ENCODE peak calls at places on chromosome 20, in seven cellular contexts. U is GM23248, Z is endothelial cell of umbilical vein, P is left lung, F is spleen, C is ascending aorta, H is hepatocyte. K is an unnamed sample.

GRCh38 chr20:46011631-46012482 is 3.1 kb downstream of the MMP9 start:
- DNase-seq in H (no peak), U (peak; percentile 65), P (peak; percentile 93), C (no peak), Z (peak; percentile 36), F (peak; percentile 94), K (peak; percentile 42)

GRCh38 chr20:708956-709355 is 33.4 kb upstream of the SCRT2 start:
- DNase-seq in H (no peak), Z (no peak), C (no peak), U (no peak), P (no peak), F (peak; percentile 4), K (no peak)

GRCh38 chr20:23515250-23515939 is 24.5 kb downstream of the CST8 start:
- DNase-seq in P (no peak), Z (no peak), F (no peak), C (no peak), H (no peak), U (peak; percentile 7), K (no peak)

GRCh38 chr20:7989379-7989778 is 30.2 kb downstream of the TMX4 start:
- DNase-seq in Z (peak; percentile 11), H (no peak), U (peak; percentile 33), P (no peak), C (no peak), F (no peak), K (no peak)

GRCh38 chr20:8454137-8454712 is 322.2 kb downstream of the PLCB1 start:
- DNase-seq in H (peak; percentile 10), F (no peak), U (peak; percentile 97), Z (peak; percentile 80), C (no peak), P (no peak), K (peak; percentile 29)

GRCh38 chr20:22684763-22685443 is 100.5 kb upstream of the FOXA2 start:
- DNase-seq in Z (peak; percentile 24), F (no peak), H (no peak), U (peak; percentile 32), P (no peak), C (no peak), K (no peak)

GRCh38 chr20:49775229-49775693 is 37.4 kb upstream of the SLC9A8 start:
- DNase-seq in H (peak; percentile 70), C (peak; percentile 82), P (no peak), F (no peak), U (peak; percentile 60), Z (peak; percentile 98), K (peak; percentile 19)

GRCh38 chr20:675453-676314 is at the start of gene SCRT2:
- DNase-seq in P (peak; percentile 95), Z (peak; percentile 74), F (peak; percentile 90), C (peak; percentile 83), H (peak; percentile 92), U (peak; percentile 83), K (peak; percentile 95)

GRCh38 chr20:58524814-58525213 is 9.6 kb upstream of the APCDD1L start:
- DNase-seq in P (no peak), Z (no peak), U (peak; percentile 66), F (no peak), H (no peak), C (no peak), K (no peak)

GRCh38 chr20:34578040-34578439 is 19.5 kb downstream of the MAP1LC3A start:
- DNase-seq in Z (no peak), F (no peak), U (peak; percentile 39), P (no peak), C (peak; percentile 58), H (no peak), K (no peak)

GRCh38 chr20:9608639-9609440 is 94.5 kb downstream of the LAMP5 start:
- DNase-seq in C (no peak), U (no peak), P (no peak), H (no peak), F (no peak), Z (no peak), K (no peak)

GRCh38 chr20:10633708-10634107 is 40.1 kb downstream of the JAG1 start:
- DNase-seq in F (no peak), U (no peak), Z (no peak), H (no peak), C (no peak), P (no peak), K (no peak)

GRCh38 chr20:10632681-10633509 is 40.9 kb downstream of the JAG1 start:
- DNase-seq in C (no peak), U (no peak), Z (no peak), H (no peak), P (no peak), F (no peak), K (no peak)

GRCh38 chr20:10634683-10635411 is 39.0 kb downstream of the JAG1 start:
- DNase-seq in P (no peak), U (peak; percentile 43), F (no peak), Z (peak; percentile 79), C (peak; percentile 70), H (no peak), K (no peak)

GRCh38 chr20:10635476-10636208 is 38.2 kb downstream of the JAG1 start:
- DNase-seq in Z (no peak), F (no peak), U (peak; percentile 18), P (no peak), H (no peak), C (no peak), K (no peak)

DNA sequence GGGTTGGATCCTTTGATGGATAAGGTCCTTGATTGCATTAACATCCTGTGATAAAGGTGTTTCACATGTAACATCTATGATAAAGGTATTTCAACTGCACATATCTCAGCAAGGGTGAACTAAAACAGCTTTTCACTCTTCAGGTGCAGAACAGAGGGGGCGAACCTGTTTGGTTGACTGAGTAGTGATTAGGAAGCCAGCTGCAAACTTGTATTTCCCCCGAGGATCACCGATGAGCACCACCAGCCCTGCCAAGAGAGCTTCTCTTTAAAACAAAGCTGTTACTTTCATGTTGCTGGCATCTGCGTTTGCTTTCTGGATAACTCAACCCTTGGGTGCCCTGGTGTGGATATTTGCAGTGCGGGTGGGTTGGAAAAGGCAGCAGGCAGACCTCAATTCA is 39.6 kb downstream of the JAG1 start:
- DNase-seq in P (no peak), H (no peak), F (no peak), U (no peak), Z (no peak), C (no peak), K (no peak)
- H3K27ac ChIP-seq in P (no peak overlapping the region), H (no peak overlapping the region), F (no peak overlapping the region), U (no peak overlapping the region), Z (no peak overlapping the region), C (peak overlapping the region; percentile 100), K (no peak overlapping the region)

GRCh38 chr20:36579996-36580545 is 6.7 kb downstream of the TGIF2 start:
- DNase-seq in P (no peak), H (peak; percentile 69), U (peak; percentile 66), Z (peak; percentile 25), C (no peak), F (no peak), K (no peak)
- H3K36me3 ChIP-seq in P (peaks cover 45% of the 10 kb centered on the region), H (no peaks in the 10 kb centered on the region), U (no peaks in the 10 kb centered on the region), Z (peaks cover 14% of the 10 kb centered on the region), C (peaks cover 36% of the 10 kb centered on the region), F (peaks cover 56% of the 10 kb centered on the region), K (no peaks in the 10 kb centered on the region)

GRCh38 chr20:20366551-20366895 is 1.4 kb upstream of the INSM1 start:
- DNase-seq in H (no peak), U (no peak), P (no peak), F (no peak), C (no peak), Z (no peak), K (no peak)

GRCh38 chr20:20366896-20367680 is 816 bp upstream of the INSM1 start:
- DNase-seq in Z (no peak), U (peak; percentile 21), H (no peak), P (no peak), C (no peak), F (no peak), K (peak; percentile 73)

GRCh38 chr20:20368414-20369352 is 779 bp downstream of the INSM1 start:
- DNase-seq in C (no peak), F (no peak), Z (no peak), U (peak; percentile 28), H (peak; percentile 17), P (no peak), K (peak; percentile 63)

GRCh38 chr20:20369353-20370086 is 1.6 kb downstream of the INSM1 start:
- DNase-seq in H (peak; percentile 17), U (no peak), P (no peak), C (no peak), Z (no peak), F (no peak), K (peak; percentile 65)

DNA sequence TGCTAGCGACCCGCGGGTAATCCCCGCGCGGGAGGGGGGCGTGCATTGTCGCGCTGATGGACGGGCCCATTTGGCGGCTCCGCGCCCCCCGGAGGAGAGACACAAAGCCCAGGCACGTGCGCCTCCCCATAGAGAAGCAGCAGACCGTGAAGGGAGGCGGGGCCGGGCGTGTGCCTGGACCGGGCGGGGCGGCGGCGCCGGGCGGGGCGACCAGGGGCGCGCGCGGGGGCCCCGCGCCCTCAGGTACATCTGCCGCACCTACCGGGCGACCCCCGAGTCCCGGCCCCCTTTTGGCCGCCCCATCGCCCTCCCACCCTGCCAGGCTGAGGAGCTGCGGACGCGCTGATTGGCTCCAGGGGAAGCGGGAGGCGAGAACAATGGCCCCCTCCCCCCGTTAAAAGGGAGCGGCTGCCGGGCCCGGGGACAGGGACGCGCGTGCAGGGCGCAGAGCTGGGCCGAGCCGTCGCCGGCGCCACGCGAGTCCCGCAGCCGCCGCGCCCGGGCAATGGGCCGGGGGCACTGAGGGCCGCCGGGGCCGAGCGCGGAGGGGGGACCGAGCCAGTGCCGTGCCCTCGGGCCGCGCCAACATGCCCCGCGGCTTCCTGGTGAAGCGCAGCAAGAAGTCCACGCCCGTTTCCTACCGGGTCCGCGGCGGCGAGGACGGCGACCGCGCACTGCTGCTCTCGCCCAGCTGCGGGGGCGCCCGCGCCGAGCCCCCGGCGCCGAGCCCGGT is at the start of gene INSM1:
- DNase-seq in P (no peak), H (no peak), F (no peak), U (no peak), C (no peak), Z (no peak), K (peak; percentile 90)
- H3K4me3 ChIP-seq in P (peak within 1 kb of the TSS; percentile 24), H (no peak within 1 kb of the TSS), F (peak within 1 kb of the TSS; percentile 67), U (peak within 1 kb of the TSS; percentile 40), C (peak within 1 kb of the TSS; percentile 55), Z (peak within 1 kb of the TSS; percentile 8), K (peak within 1 kb of the TSS; percentile 46)

DNA sequence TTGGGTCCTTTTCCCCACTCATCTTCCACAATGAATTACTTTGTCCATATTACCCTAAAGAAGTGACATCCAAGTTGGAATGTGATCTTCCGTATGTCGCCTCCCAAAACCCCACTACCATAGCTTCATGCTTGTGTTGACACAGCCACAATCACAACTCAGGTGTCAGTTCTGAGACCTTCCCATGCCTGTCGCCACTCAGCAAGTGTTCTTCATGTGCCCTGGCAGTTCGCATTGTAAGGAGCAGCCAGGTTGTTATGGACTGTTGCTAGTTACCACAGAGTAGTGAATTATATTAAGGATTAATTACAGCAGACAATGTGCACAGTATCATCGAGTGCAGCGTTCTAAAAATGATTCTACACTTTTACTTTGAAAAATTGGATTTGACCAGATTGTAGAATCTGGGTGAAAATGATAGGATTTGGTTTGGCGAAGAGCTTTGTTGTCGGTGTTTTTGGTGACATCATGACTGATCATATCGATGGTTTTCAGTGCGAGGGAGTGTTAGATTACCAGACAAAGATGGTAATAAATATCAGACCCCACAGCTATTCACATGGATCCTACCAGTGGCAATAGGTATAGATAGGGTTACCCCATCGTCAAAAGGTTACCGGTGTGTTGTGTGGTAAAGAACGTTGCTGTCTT is 1.7 kb downstream of the PCMTD2 start:
- DNase-seq in F (peak; percentile 47), U (no peak), P (no peak), C (no peak), H (no peak), Z (no peak), K (no peak)
- H3K27ac ChIP-seq in F (no peak overlapping the region), U (no peak overlapping the region), P (no peak overlapping the region), C (no peak overlapping the region), H (peak overlapping the region; percentile 98), Z (no peak overlapping the region), K (no peak overlapping the region)

GRCh38 chr20:25025986-25026605 is 31.8 kb downstream of the ACSS1 start:
- DNase-seq in H (no peak), P (peak; percentile 29), Z (no peak), C (peak; percentile 56), F (peak; percentile 41), U (no peak), K (no peak)
- H3K36me3 ChIP-seq in H (no peaks in the 10 kb centered on the region), P (peaks cover 15% of the 10 kb centered on the region), Z (no peaks in the 10 kb centered on the region), C (peaks cover 24% of the 10 kb centered on the region), F (peaks cover 33% of the 10 kb centered on the region), U (no peaks in the 10 kb centered on the region), K (no peaks in the 10 kb centered on the region)

K was measured in neural progenitor cell.